ENCODE peak calls at places on chromosome 15, in seven cellular contexts. U is left ventricle myocardium inferior, D is right lobe of liver, Z is AG10803, K is cardiac muscle cell, H is H9, M is tibial artery. O is an unnamed sample.

GRCh38 chr15:34969340-34970097 is at the start of gene AQR:
- DNase-seq in U (peak; percentile 94), D (peak; percentile 97), Z (peak; percentile 98), K (peak; percentile 98), H (peak; percentile 97), M (peak; percentile 97), O (peak; percentile 89)

GRCh38 chr15:27074179-27074578 is 103.2 kb downstream of the GABRG3 start:
- DNase-seq in U (no peak), D (no peak), Z (no peak), K (no peak), H (no peak), M (no peak), O (no peak)

GRCh38 chr15:73325191-73325980 is 43.4 kb downstream of the HCN4 start:
- DNase-seq in U (no peak), D (no peak), Z (no peak), K (no peak), H (peak; percentile 46), M (peak; percentile 54), O (peak; percentile 63)

GRCh38 chr15:72916939-72917338 is 133.4 kb upstream of the ADPGK start:
- DNase-seq in U (no peak), D (no peak), Z (no peak), K (no peak), H (no peak), M (no peak), O (no peak)

GRCh38 chr15:74449643-74450205 is 11.2 kb downstream of the UBL7 start:
- DNase-seq in U (no peak), D (no peak), Z (no peak), K (no peak), H (no peak), M (peak; percentile 13), O (no peak)

GRCh38 chr15:100818927-100819326 is 60.7 kb upstream of the ALDH1A3 start:
- DNase-seq in U (no peak), D (no peak), Z (peak; percentile 61), K (no peak), H (no peak), M (no peak), O (no peak)

GRCh38 chr15:89293012-89293411 is 41.6 kb downstream of the POLG start:
- DNase-seq in U (no peak), D (no peak), Z (no peak), K (no peak), H (no peak), M (no peak), O (no peak)

GRCh38 chr15:34726407-34727100 is 28.2 kb downstream of the GJD2 start:
- DNase-seq in U (no peak), D (no peak), Z (peak; percentile 88), K (no peak), H (no peak), M (no peak), O (no peak)

GRCh38 chr15:70096215-70096974 is 1.3 kb downstream of the TLE3 start:
- DNase-seq in U (no peak), D (no peak), Z (peak; percentile 24), K (peak; percentile 37), H (no peak), M (peak; percentile 82), O (peak; percentile 67)

GRCh38 chr15:79310612-79310984 is 314 bp upstream of the TMED3 start:
- DNase-seq in U (no peak), D (no peak), Z (peak; percentile 12), K (no peak), H (no peak), M (no peak), O (no peak)

GRCh38 chr15:40471105-40471777 is 457 bp downstream of the CHST14 start:
- DNase-seq in U (peak; percentile 30), D (no peak), Z (peak; percentile 2), K (peak; percentile 62), H (peak; percentile 45), M (peak; percentile 72), O (peak; percentile 41)

GRCh38 chr15:43266386-43266785 is 342 bp downstream of the TGM5 start:
- DNase-seq in U (no peak), D (no peak), Z (no peak), K (no peak), H (no peak), M (no peak), O (no peak)

GRCh38 chr15:58521293-58521991 is 89.7 kb downstream of the LIPC start:
- DNase-seq in U (peak; percentile 42), D (peak; percentile 52), Z (peak; percentile 66), K (no peak), H (peak; percentile 61), M (no peak), O (peak; percentile 22)

GRCh38 chr15:89161666-89162065 is 59.7 kb downstream of the RLBP1 start:
- DNase-seq in U (no peak), D (no peak), Z (no peak), K (no peak), H (no peak), M (no peak), O (no peak)

GRCh38 chr15:25169318-25169717 is 214.5 kb downstream of the SNRPN start:
- DNase-seq in U (no peak), D (peak; percentile 33), Z (no peak), K (no peak), H (peak; percentile 13), M (no peak), O (peak; percentile 2)

GRCh38 chr15:41933771-41934170 is 38.6 kb downstream of the EHD4 start:
- DNase-seq in U (no peak), D (no peak), Z (no peak), K (no peak), H (peak; percentile 24), M (peak; percentile 73), O (no peak)

GRCh38 chr15:40008061-40008460 is 30.9 kb downstream of the SRP14 start:
- DNase-seq in U (no peak), D (no peak), Z (peak; percentile 67), K (no peak), H (no peak), M (no peak), O (no peak)

GRCh38 chr15:31598620-31599019 is 272.0 kb downstream of the KLF13 start:
- DNase-seq in U (no peak), D (no peak), Z (no peak), K (peak; percentile 71), H (peak; percentile 91), M (no peak), O (no peak)

GRCh38 chr15:82081904-82082810 is 36.3 kb upstream of the MEX3B start:
- DNase-seq in U (no peak), D (no peak), Z (peak; percentile 95), K (no peak), H (peak; percentile 71), M (no peak), O (peak; percentile 28)

GRCh38 chr15:65071381-65071811 is 3.6 kb upstream of the RASL12 start:
- DNase-seq in U (peak; percentile 70), D (no peak), Z (no peak), K (no peak), H (no peak), M (peak; percentile 95), O (no peak)

GRCh38 chr15:40871749-40872617 is 2.1 kb downstream of the RHOV start:
- DNase-seq in U (no peak), D (no peak), Z (no peak), K (no peak), H (peak; percentile 79), M (no peak), O (no peak)

GRCh38 chr15:85592148-85592547 is 202.6 kb downstream of the KLHL25 start:
- DNase-seq in U (no peak), D (no peak), Z (peak; percentile 85), K (no peak), H (no peak), M (no peak), O (no peak)
- TF ChIP-seq CTCF in U (peak; percentile 41), D (peak; percentile 35), Z (peak; percentile 49), K (peak; percentile 49), H (no peak), M (no peak), O (no peak)

GRCh38 chr15:94000603-94001002 is 230.8 kb upstream of the MCTP2 start:
- DNase-seq in U (no peak), D (no peak), Z (no peak), K (no peak), H (peak; percentile 41), M (no peak), O (no peak)
- TF ChIP-seq CTCF in U (no peak), D (no peak), Z (no peak), K (no peak), H (peak; percentile 33), M (no peak), O (no peak)

GRCh38 chr15:83970290-83970890 is 265.2 kb upstream of the GOLGA6L4 start:
- DNase-seq in U (peak; percentile 51), D (no peak), Z (no peak), K (no peak), H (no peak), M (no peak), O (no peak)

GRCh38 chr15:83977992-83978391 is 257.6 kb upstream of the GOLGA6L4 start:
- DNase-seq in U (no peak), D (no peak), Z (no peak), K (no peak), H (no peak), M (no peak), O (no peak)

GRCh38 chr15:83971967-83972366 is 263.6 kb upstream of the GOLGA6L4 start:
- DNase-seq in U (no peak), D (no peak), Z (peak; percentile 11), K (no peak), H (no peak), M (no peak), O (no peak)

GRCh38 chr15:83978588-83978987 is 257.0 kb upstream of the GOLGA6L4 start:
- DNase-seq in U (no peak), D (no peak), Z (no peak), K (no peak), H (no peak), M (no peak), O (no peak)

DNA sequence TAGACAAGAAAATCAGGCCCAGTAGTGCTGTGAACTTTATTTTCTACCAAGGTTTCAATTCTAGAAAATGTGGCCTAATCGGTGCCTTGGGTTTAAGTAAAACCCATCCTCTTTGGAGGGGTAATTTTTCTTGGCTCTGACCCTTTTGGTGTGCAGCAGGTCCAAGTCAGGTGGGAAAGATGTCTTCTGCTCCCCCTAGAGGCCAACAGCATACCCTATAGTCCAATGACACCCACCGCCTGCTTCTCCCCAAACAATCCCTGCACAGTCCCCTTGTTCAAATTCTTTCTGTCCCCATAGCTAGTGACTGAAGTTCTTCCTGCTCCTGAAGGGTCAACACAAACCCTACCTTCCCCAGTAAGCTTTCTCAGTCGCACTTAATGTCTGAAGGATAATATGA is 261.8 kb upstream of the GOLGA6L4 start:
- DNase-seq in U (no peak), D (no peak), Z (no peak), K (no peak), H (no peak), M (no peak), O (no peak)
- TF ChIP-seq CTCF in U (peak; percentile 43), D (peak; percentile 57), Z (peak; percentile 30), K (peak; percentile 47), H (peak; percentile 67), M (no peak), O (peak; percentile 39)

DNA sequence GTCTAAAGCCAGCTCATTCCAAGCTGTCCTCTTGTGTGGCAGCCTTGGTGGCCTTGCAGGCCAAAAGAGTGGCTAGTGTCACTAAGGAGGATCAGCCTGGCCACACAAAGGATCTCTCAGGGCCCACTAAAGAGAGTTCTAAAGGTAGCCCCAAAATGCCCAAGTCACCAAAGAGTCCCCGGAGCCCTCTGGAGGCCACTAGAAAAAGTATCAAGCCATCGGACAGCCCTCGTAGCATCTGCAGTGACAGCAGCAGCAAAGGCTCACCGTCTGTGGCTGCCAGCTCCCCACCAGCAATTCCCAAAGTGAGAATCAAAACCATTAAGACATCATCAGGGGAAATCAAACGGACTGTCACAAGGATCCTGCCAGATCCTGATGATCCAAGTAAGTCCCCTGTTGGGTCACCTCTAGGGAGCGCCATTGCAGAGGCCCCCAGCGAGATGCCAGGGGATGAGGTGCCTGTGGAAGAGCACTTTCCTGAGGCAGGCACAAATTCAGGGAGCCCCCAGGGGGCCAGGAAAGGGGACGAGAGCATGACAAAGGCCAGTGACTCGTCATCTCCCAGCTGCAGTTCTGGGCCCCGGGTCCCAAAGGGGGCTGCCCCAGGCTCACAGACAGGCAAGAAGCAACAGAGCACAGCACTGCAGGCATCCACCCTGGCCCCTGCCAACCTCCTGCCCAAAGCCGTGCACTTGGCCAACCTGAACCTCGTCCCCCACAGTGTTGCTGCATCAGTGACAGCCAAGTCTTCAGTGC is 33.5 kb upstream of the ALPK3 start:
- DNase-seq in U (no peak), D (no peak), Z (no peak), K (no peak), H (peak; percentile 78), M (no peak), O (no peak)
- TF ChIP-seq CTCF in U (no peak), D (no peak), Z (no peak), K (no peak), H (peak; percentile 65), M (no peak), O (no peak)